ENCODE peak calls at places on chromosomes 12 and 14, in eight cellular contexts. One of them, this sample, is unnamed.

GRCh38 chr12:48247181-48247966 is 44.3 kb upstream of the OR10AD1 start:
- DNase-seq in psoas muscle: no peak
- DNase-seq in fibroblast of lung: no peak
- DNase-seq in hepatocyte: no peak
- DNase-seq in kidney: peak; percentile 32
- DNase-seq in astrocyte: no peak
- DNase-seq in stomach: no peak
- DNase-seq in right atrium auricular region: no peak
- DNase-seq in this sample: peak; percentile 18

GRCh38 chr12:114220311-114220710 is 185.6 kb downstream of the TBX5 start:
- DNase-seq in psoas muscle: no peak
- DNase-seq in fibroblast of lung: no peak
- DNase-seq in hepatocyte: no peak
- DNase-seq in kidney: no peak
- DNase-seq in astrocyte: no peak
- DNase-seq in stomach: no peak
- DNase-seq in right atrium auricular region: no peak
- DNase-seq in this sample: no peak

GRCh38 chr12:124904306-124905098 is 9.9 kb downstream of the UBC start:
- DNase-seq in psoas muscle: peak; percentile 88
- DNase-seq in fibroblast of lung: peak; percentile 93
- DNase-seq in hepatocyte: peak; percentile 88
- DNase-seq in kidney: peak; percentile 96
- DNase-seq in astrocyte: peak; percentile 89
- DNase-seq in stomach: peak; percentile 80
- DNase-seq in right atrium auricular region: peak; percentile 93
- DNase-seq in this sample: peak; percentile 98

GRCh38 chr14:105178868-105179140 is 2.3 kb downstream of the NUDT14 start:
- DNase-seq in psoas muscle: no peak
- DNase-seq in fibroblast of lung: no peak
- DNase-seq in hepatocyte: no peak
- DNase-seq in kidney: no peak
- DNase-seq in astrocyte: no peak
- DNase-seq in stomach: no peak
- DNase-seq in right atrium auricular region: no peak
- DNase-seq in this sample: no peak

GRCh38 chr12:47938093-47938492 is 25.3 kb upstream of the TMEM106C start:
- DNase-seq in psoas muscle: no peak
- DNase-seq in fibroblast of lung: peak; percentile 54
- DNase-seq in hepatocyte: no peak
- DNase-seq in kidney: no peak
- DNase-seq in astrocyte: peak; percentile 31
- DNase-seq in stomach: no peak
- DNase-seq in right atrium auricular region: no peak
- DNase-seq in this sample: no peak

GRCh38 chr12:114684098-114684869 is at the start of gene TBX3:
- DNase-seq in psoas muscle: peak; percentile 96
- DNase-seq in fibroblast of lung: peak; percentile 100
- DNase-seq in hepatocyte: peak; percentile 99
- DNase-seq in kidney: peak; percentile 97
- DNase-seq in astrocyte: peak; percentile 99
- DNase-seq in stomach: peak; percentile 79
- DNase-seq in right atrium auricular region: peak; percentile 97
- DNase-seq in this sample: peak; percentile 98

GRCh38 chr14:100902792-100903191 is 730 bp downstream of the RTL1 start:
- DNase-seq in psoas muscle: no peak
- DNase-seq in fibroblast of lung: no peak
- DNase-seq in hepatocyte: peak; percentile 45
- DNase-seq in kidney: no peak
- DNase-seq in astrocyte: no peak
- DNase-seq in stomach: no peak
- DNase-seq in right atrium auricular region: peak; percentile 43
- DNase-seq in this sample: no peak

GRCh38 chr14:74973905-74974363 is 18.5 kb upstream of the PGF start:
- DNase-seq in psoas muscle: no peak
- DNase-seq in fibroblast of lung: no peak
- DNase-seq in hepatocyte: no peak
- DNase-seq in kidney: peak; percentile 75
- DNase-seq in astrocyte: no peak
- DNase-seq in stomach: no peak
- DNase-seq in right atrium auricular region: no peak
- DNase-seq in this sample: no peak

GRCh38 chr14:80152763-80153162 is 58.5 kb downstream of the DIO2 start:
- DNase-seq in psoas muscle: no peak
- DNase-seq in fibroblast of lung: no peak
- DNase-seq in hepatocyte: no peak
- DNase-seq in kidney: no peak
- DNase-seq in astrocyte: no peak
- DNase-seq in stomach: no peak
- DNase-seq in right atrium auricular region: no peak
- DNase-seq in this sample: no peak

GRCh38 chr14:68386950-68387779 is 405.7 kb downstream of the ZFP36L1 start:
- DNase-seq in psoas muscle: no peak
- DNase-seq in fibroblast of lung: peak; percentile 57
- DNase-seq in hepatocyte: no peak
- DNase-seq in kidney: no peak
- DNase-seq in astrocyte: peak; percentile 76
- DNase-seq in stomach: no peak
- DNase-seq in right atrium auricular region: no peak
- DNase-seq in this sample: no peak

GRCh38 chr12:105083551-105084105 is 630 bp downstream of the ALDH1L2 start:
- DNase-seq in psoas muscle: peak; percentile 67
- DNase-seq in fibroblast of lung: peak; percentile 81
- DNase-seq in hepatocyte: peak; percentile 57
- DNase-seq in kidney: peak; percentile 85
- DNase-seq in astrocyte: peak; percentile 63
- DNase-seq in stomach: peak; percentile 58
- DNase-seq in right atrium auricular region: peak; percentile 87
- DNase-seq in this sample: peak; percentile 47

GRCh38 chr14:30798516-30798915 is 75.8 kb upstream of the COCH start:
- DNase-seq in psoas muscle: no peak
- DNase-seq in fibroblast of lung: no peak
- DNase-seq in hepatocyte: no peak
- DNase-seq in kidney: no peak
- DNase-seq in astrocyte: no peak
- DNase-seq in stomach: no peak
- DNase-seq in right atrium auricular region: no peak
- DNase-seq in this sample: no peak

GRCh38 chr12:5524769-5525436 is 93.0 kb downstream of the NTF3 start:
- DNase-seq in psoas muscle: no peak
- DNase-seq in fibroblast of lung: no peak
- DNase-seq in hepatocyte: no peak
- DNase-seq in kidney: no peak
- DNase-seq in astrocyte: no peak
- DNase-seq in stomach: no peak
- DNase-seq in right atrium auricular region: peak; percentile 38
- DNase-seq in this sample: no peak

GRCh38 chr14:104601786-104602185 is 2.8 kb downstream of the TMEM179 start:
- DNase-seq in psoas muscle: peak; percentile 11
- DNase-seq in fibroblast of lung: peak; percentile 4
- DNase-seq in hepatocyte: peak; percentile 69
- DNase-seq in kidney: peak; percentile 76
- DNase-seq in astrocyte: no peak
- DNase-seq in stomach: no peak
- DNase-seq in right atrium auricular region: no peak
- DNase-seq in this sample: peak; percentile 53

GRCh38 chr14:22718091-22718490 is 48.4 kb upstream of the OXA1L start:
- DNase-seq in psoas muscle: no peak
- DNase-seq in fibroblast of lung: no peak
- DNase-seq in hepatocyte: no peak
- DNase-seq in kidney: no peak
- DNase-seq in astrocyte: no peak
- DNase-seq in stomach: no peak
- DNase-seq in right atrium auricular region: no peak
- DNase-seq in this sample: no peak
- H3K4me3 ChIP-seq in psoas muscle: no peak overlapping the region
- H3K4me3 ChIP-seq in fibroblast of lung: no peak overlapping the region
- H3K4me3 ChIP-seq in hepatocyte: no peak overlapping the region
- H3K4me3 ChIP-seq in kidney: no peak overlapping the region
- H3K4me3 ChIP-seq in astrocyte: no peak overlapping the region
- H3K4me3 ChIP-seq in stomach: no peak overlapping the region
- H3K4me3 ChIP-seq in right atrium auricular region: no peak overlapping the region
- H3K4me3 ChIP-seq in this sample: no peak overlapping the region

DNA sequence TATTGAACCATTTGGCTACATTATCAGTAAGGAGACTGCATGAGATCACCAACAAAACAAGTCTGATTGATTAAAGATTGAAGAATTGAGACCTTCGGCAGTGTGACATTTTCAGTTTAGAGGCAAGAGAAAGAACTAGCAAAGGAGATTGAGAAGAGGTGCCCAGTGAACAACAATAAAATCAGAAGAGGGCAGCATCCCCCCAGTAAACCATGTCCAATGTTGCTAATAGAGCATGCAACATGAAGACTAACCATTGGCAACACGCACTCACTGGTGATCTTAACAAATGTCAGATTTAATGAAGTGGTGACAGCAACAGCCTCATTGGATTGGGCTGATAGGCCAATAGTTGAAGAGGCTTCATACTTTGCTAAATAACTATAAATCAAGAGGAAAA is 20.7 kb upstream of the TAS2R14 start:
- DNase-seq in psoas muscle: no peak
- DNase-seq in fibroblast of lung: peak; percentile 30
- DNase-seq in hepatocyte: no peak
- DNase-seq in kidney: no peak
- DNase-seq in astrocyte: no peak
- DNase-seq in stomach: no peak
- DNase-seq in right atrium auricular region: no peak
- DNase-seq in this sample: no peak
- H3K4me1 ChIP-seq in psoas muscle: no peaks in the 10 kb centered on the region
- H3K4me1 ChIP-seq in fibroblast of lung: no peaks in the 10 kb centered on the region
- H3K4me1 ChIP-seq in hepatocyte: no peaks in the 10 kb centered on the region
- H3K4me1 ChIP-seq in kidney: no peaks in the 10 kb centered on the region
- H3K4me1 ChIP-seq in astrocyte: no peaks in the 10 kb centered on the region
- H3K4me1 ChIP-seq in stomach: no peaks in the 10 kb centered on the region
- H3K4me1 ChIP-seq in right atrium auricular region: no peaks in the 10 kb centered on the region
- H3K4me1 ChIP-seq in this sample: no peaks in the 10 kb centered on the region

GRCh38 chr12:19439059-19440018 is at the start of gene AEBP2:
- DNase-seq in psoas muscle: peak; percentile 94
- DNase-seq in fibroblast of lung: peak; percentile 97
- DNase-seq in hepatocyte: peak; percentile 96
- DNase-seq in kidney: peak; percentile 99
- DNase-seq in astrocyte: peak; percentile 89
- DNase-seq in stomach: peak; percentile 90
- DNase-seq in right atrium auricular region: peak; percentile 91
- DNase-seq in this sample: peak; percentile 94
- TF ChIP-seq CTCF in psoas muscle: no peak
- TF ChIP-seq CTCF in fibroblast of lung: no peak
- TF ChIP-seq CTCF in hepatocyte: no peak
- TF ChIP-seq CTCF in kidney: no peak
- TF ChIP-seq CTCF in astrocyte: no peak
- TF ChIP-seq CTCF in stomach: no peak
- TF ChIP-seq CTCF in right atrium auricular region: no peak
- TF ChIP-seq CTCF in this sample: no peak

DNA sequence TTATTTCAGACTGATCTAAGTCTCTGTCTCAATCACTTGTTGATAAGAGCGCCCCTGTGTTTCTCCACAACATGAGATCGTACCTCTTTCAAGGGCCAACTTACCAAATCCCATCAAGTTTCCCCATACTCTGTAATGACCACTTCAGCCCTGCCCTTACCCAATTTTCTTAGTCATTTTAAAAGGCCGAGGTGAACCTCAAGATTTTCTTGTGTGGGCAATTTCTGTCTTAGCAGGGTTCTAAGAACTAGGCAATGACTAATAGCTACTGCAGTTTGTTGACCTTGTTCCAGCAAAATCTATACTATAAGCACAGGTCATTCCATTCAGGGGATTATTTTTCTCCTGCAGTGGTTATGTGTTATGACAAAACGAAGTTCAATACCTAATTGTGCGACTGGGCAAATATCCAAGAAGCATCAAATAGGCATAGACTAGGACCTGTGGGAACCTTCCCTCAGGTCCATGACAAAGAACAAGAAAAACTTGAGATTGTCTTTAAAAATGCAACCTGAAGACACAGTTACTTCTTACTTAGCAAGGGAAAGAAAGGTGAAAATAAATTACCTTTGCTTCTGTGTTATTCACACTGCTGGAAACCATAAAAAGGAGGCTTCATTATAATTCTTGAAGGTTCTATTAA is 359.9 kb downstream of the PCNX1 start:
- DNase-seq in psoas muscle: no peak
- DNase-seq in fibroblast of lung: peak; percentile 19
- DNase-seq in hepatocyte: no peak
- DNase-seq in kidney: no peak
- DNase-seq in astrocyte: peak; percentile 79
- DNase-seq in stomach: no peak
- DNase-seq in right atrium auricular region: no peak
- DNase-seq in this sample: no peak
- H3K4me3 ChIP-seq in psoas muscle: no peak overlapping the region
- H3K4me3 ChIP-seq in fibroblast of lung: no peak overlapping the region
- H3K4me3 ChIP-seq in hepatocyte: no peak overlapping the region
- H3K4me3 ChIP-seq in kidney: peak overlapping the region; percentile 50
- H3K4me3 ChIP-seq in astrocyte: no peak overlapping the region
- H3K4me3 ChIP-seq in stomach: no peak overlapping the region
- H3K4me3 ChIP-seq in right atrium auricular region: no peak overlapping the region
- H3K4me3 ChIP-seq in this sample: no peak overlapping the region

GRCh38 chr14:96568646-96569045 is 66.5 kb downstream of the PAPOLA start:
- DNase-seq in psoas muscle: no peak
- DNase-seq in fibroblast of lung: no peak
- DNase-seq in hepatocyte: no peak
- DNase-seq in kidney: no peak
- DNase-seq in astrocyte: peak; percentile 11
- DNase-seq in stomach: no peak
- DNase-seq in right atrium auricular region: no peak
- DNase-seq in this sample: no peak
- H3K4me1 ChIP-seq in psoas muscle: no peaks in the 10 kb centered on the region
- H3K4me1 ChIP-seq in fibroblast of lung: no peaks in the 10 kb centered on the region
- H3K4me1 ChIP-seq in hepatocyte: peaks cover 1% of the 10 kb centered on the region
- H3K4me1 ChIP-seq in kidney: no peaks in the 10 kb centered on the region
- H3K4me1 ChIP-seq in astrocyte: no peaks in the 10 kb centered on the region
- H3K4me1 ChIP-seq in stomach: peaks cover 13% of the 10 kb centered on the region
- H3K4me1 ChIP-seq in right atrium auricular region: peaks cover 7% of the 10 kb centered on the region
- H3K4me1 ChIP-seq in this sample: no peaks in the 10 kb centered on the region

DNA sequence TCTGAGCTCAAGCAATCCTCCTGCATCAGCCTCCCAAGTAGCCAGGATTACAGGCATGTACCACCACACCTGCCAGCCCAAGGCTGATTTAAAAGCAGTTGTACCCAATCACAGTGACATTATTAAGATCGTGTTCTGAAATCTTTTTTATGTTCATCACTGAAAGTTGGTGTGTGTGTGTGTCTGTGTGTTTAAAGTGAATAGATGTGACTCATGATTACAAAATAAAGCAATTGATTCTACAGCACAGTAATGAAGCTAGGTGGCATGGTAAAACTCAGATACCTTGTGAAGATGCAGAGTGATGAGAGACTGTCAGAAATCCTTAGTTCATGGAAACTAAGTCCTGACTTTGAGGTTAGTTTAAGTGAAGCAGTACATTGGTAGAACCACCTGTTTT is 74.2 kb upstream of the ATP2B1 start:
- DNase-seq in psoas muscle: no peak
- DNase-seq in fibroblast of lung: peak; percentile 59
- DNase-seq in hepatocyte: no peak
- DNase-seq in kidney: no peak
- DNase-seq in astrocyte: no peak
- DNase-seq in stomach: no peak
- DNase-seq in right atrium auricular region: no peak
- DNase-seq in this sample: no peak
- TF ChIP-seq CTCF in psoas muscle: no peak
- TF ChIP-seq CTCF in fibroblast of lung: no peak
- TF ChIP-seq CTCF in hepatocyte: no peak
- TF ChIP-seq CTCF in kidney: no peak
- TF ChIP-seq CTCF in astrocyte: no peak
- TF ChIP-seq CTCF in stomach: no peak
- TF ChIP-seq CTCF in right atrium auricular region: no peak
- TF ChIP-seq CTCF in this sample: no peak

This sample was measured in adrenal gland.